ENCODE peak calls at places on chromosome 18, in five cellular contexts. U is NCI-H146, L is anterior cingulate cortex, V is heart right ventricle, A is activated T-helper 1 cell treated with Interleukin-2 at 50 U/mL for 16 hours. T is an unnamed sample.

GRCh38 chr18:49572935-49573334 is 11.1 kb downstream of the LIPG start:
- DNase-seq in U (no peak), L (no peak), V (no peak), A (no peak), T (no peak)

GRCh38 chr18:61893971-61894750 is 1.4 kb upstream of the RNF152 start:
- DNase-seq in U (peak), L (peak), V (peak), A (peak), T (peak)

GRCh38 chr18:51514128-51514527 is 316.6 kb upstream of the MEX3C start:
- DNase-seq in U (no peak), L (no peak), V (no peak), A (no peak), T (no peak)

GRCh38 chr18:47288741-47289140 is 37.3 kb upstream of the SKOR2 start:
- DNase-seq in U (no peak), L (no peak), V (no peak), A (no peak), T (no peak)

GRCh38 chr18:77248873-77249582 is 620 bp upstream of the GALR1 start:
- DNase-seq in U (peak), L (no peak), V (no peak), A (no peak), T (no peak)

GRCh38 chr18:57497372-57498294 is 62.5 kb downstream of the ONECUT2 start:
- DNase-seq in U (no peak), L (no peak), V (no peak), A (no peak), T (no peak)

GRCh38 chr18:6731197-6731596 is 1.7 kb downstream of the ARHGAP28 start:
- DNase-seq in U (no peak), L (no peak), V (no peak), A (no peak), T (no peak)

GRCh38 chr18:34789768-34790344 is 79.8 kb downstream of the DTNA start:
- DNase-seq in U (no peak), L (no peak), V (no peak), A (no peak), T (no peak)

GRCh38 chr18:23433360-23433759 is 19.7 kb upstream of the RIOK3 start:
- DNase-seq in U (no peak), L (no peak), V (no peak), A (no peak), T (peak)

GRCh38 chr18:36544036-36544725 is 246.7 kb downstream of the FHOD3 start:
- DNase-seq in U (peak), L (no peak), V (peak), A (no peak), T (no peak)

GRCh38 chr18:44716697-44717163 is 36.0 kb downstream of the SETBP1 start:
- DNase-seq in U (no peak), L (no peak), V (no peak), A (no peak), T (no peak)

GRCh38 chr18:63192171-63192884 is 127.2 kb downstream of the BCL2 start:
- DNase-seq in U (no peak), L (no peak), V (no peak), A (no peak), T (no peak)

GRCh38 chr18:49722472-49722871 is 90.9 kb downstream of the ACAA2 start:
- DNase-seq in U (no peak), L (no peak), V (no peak), A (no peak), T (peak)

GRCh38 chr18:12236934-12237832 is 17.0 kb upstream of the CIDEA start:
- DNase-seq in U (peak), L (no peak), V (peak), A (peak), T (peak)

GRCh38 chr18:59881728-59882685 is 17.8 kb upstream of the PMAIP1 start:
- DNase-seq in U (peak), L (no peak), V (no peak), A (no peak), T (peak)

GRCh38 chr18:75066936-75067335 is 142.0 kb downstream of the PTGR3 start:
- DNase-seq in U (no peak), L (no peak), V (no peak), A (no peak), T (no peak)

T was measured in transverse colon.